ENCODE peak calls at places on chromosomes 7 and 10, in nine cellular contexts. F is body of pancreas; S is astrocyte of the spinal cord; C is activated CD8-positive, alpha-beta T cell treated with anti-CD3 and anti-CD28 coated beads for 36 hours; R is fibroblast of lung; I is activated T-helper 1 cell treated with anti-CD3 and anti-CD28 coated beads, Interleukin-12 subunit alpha, Interleukin-12 subunit beta, Interleukin-2, Interleukin-4 antibody, amounts not matched to agents 30 ng/mL and 10 ng/mL and 1 ng/mL, durations not matched to agents 14 hours and 24 hours and 36 hours; J is naive thymus-derived CD8-positive, alpha-beta T cell; W is progenitor cell of endocrine pancreas; X is prostate gland. H is an unnamed sample.

GRCh38 chr10:57988964-57989363 is 278.7 kb downstream of the IPMK start:
- DNase-seq in F (no peak), S (no peak), C (no peak), R (no peak), I (no peak), J (no peak), W (no peak), X (no peak), H (no peak)

GRCh38 chr10:59895629-59896116 is 10.7 kb downstream of the CCDC6 start:
- DNase-seq in F (peak), S (no peak), C (no peak), R (peak), I (no peak), J (no peak), W (no peak), X (no peak), H (no peak)

GRCh38 chr7:33744293-33744692 is 161.0 kb upstream of the BMPER start:
- DNase-seq in F (no peak), S (no peak), C (peak), R (no peak), I (no peak), J (no peak), W (no peak), X (no peak), H (no peak)

GRCh38 chr7:3668743-3669142 is 367.7 kb downstream of the SDK1 start:
- DNase-seq in F (no peak), S (no peak), C (no peak), R (no peak), I (no peak), J (no peak), W (no peak), X (no peak), H (no peak)

GRCh38 chr7:55073051-55073511 is 54.3 kb downstream of the EGFR start:
- DNase-seq in F (no peak), S (peak), C (peak), R (peak), I (no peak), J (no peak), W (no peak), X (no peak), H (no peak)

GRCh38 chr7:50620418-50620817 is 55.2 kb upstream of the DDC start:
- DNase-seq in F (no peak), S (no peak), C (no peak), R (peak), I (no peak), J (no peak), W (no peak), X (no peak), H (no peak)

GRCh38 chr7:98116656-98117461 is 10.2 kb downstream of the LMTK2 start:
- DNase-seq in F (no peak), S (peak), C (no peak), R (peak), I (no peak), J (no peak), W (no peak), X (no peak), H (no peak)

GRCh38 chr7:66380285-66380888 is 175.3 kb downstream of the TPST1 start:
- DNase-seq in F (no peak), S (no peak), C (no peak), R (peak), I (no peak), J (no peak), W (no peak), X (no peak), H (no peak)

GRCh38 chr10:112605063-112605462 is 158.0 kb downstream of the VTI1A start:
- DNase-seq in F (no peak), S (no peak), C (no peak), R (no peak), I (no peak), J (no peak), W (no peak), X (no peak), H (no peak)

GRCh38 chr7:129160161-129160911 is 15.8 kb downstream of the TSPAN33 start:
- DNase-seq in F (no peak), S (no peak), C (no peak), R (no peak), I (no peak), J (no peak), W (no peak), X (no peak), H (no peak)

GRCh38 chr10:96721207-96721572 is 876 bp upstream of the PIK3AP1 start:
- DNase-seq in F (no peak), S (no peak), C (no peak), R (no peak), I (no peak), J (no peak), W (no peak), X (no peak), H (no peak)

GRCh38 chr10:43417950-43418768 is 9.2 kb upstream of the HNRNPF start:
- DNase-seq in F (no peak), S (no peak), C (peak), R (no peak), I (peak), J (no peak), W (no peak), X (no peak), H (peak)

GRCh38 chr7:3300651-3301471 is at the start of gene SDK1:
- DNase-seq in F (peak), S (peak), C (peak), R (peak), I (peak), J (peak), W (peak), X (peak), H (peak)

GRCh38 chr10:10093035-10093434 is 924.6 kb upstream of the CELF2 start:
- DNase-seq in F (no peak), S (no peak), C (no peak), R (no peak), I (no peak), J (no peak), W (no peak), X (no peak), H (peak)

GRCh38 chr7:140680886-140681285 is 8.1 kb downstream of the ADCK2 start:
- DNase-seq in F (no peak), S (no peak), C (no peak), R (no peak), I (no peak), J (no peak), W (no peak), X (no peak), H (no peak)

GRCh38 chr10:44761076-44761475 is 150.1 kb upstream of the TMEM72 start:
- DNase-seq in F (no peak), S (peak), C (no peak), R (peak), I (no peak), J (no peak), W (no peak), X (no peak), H (no peak)

GRCh38 chr10:48505394-48506112 is 99.3 kb downstream of the ARHGAP22 start:
- DNase-seq in F (no peak), S (no peak), C (no peak), R (no peak), I (no peak), J (no peak), W (no peak), X (peak), H (no peak)

GRCh38 chr10:103855424-103855823 is at the start of gene SH3PXD2A:
- DNase-seq in F (no peak), S (peak), C (peak), R (peak), I (peak), J (no peak), W (peak), X (peak), H (no peak)

GRCh38 chr7:107277331-107277730 is 108.5 kb downstream of the HBP1 start:
- DNase-seq in F (no peak), S (no peak), C (no peak), R (peak), I (no peak), J (no peak), W (no peak), X (no peak), H (no peak)

GRCh38 chr10:124545346-124545745 is 83.7 kb downstream of the LHPP start:
- DNase-seq in F (no peak), S (no peak), C (peak), R (no peak), I (no peak), J (no peak), W (no peak), X (no peak), H (no peak)

GRCh38 chr7:35248576-35249536 is 5.0 kb downstream of the TBX20 start:
- DNase-seq in F (no peak), S (no peak), C (no peak), R (no peak), I (no peak), J (no peak), W (no peak), X (no peak), H (no peak)

H was measured in pons.